ENCODE peak calls at places on chromosomes 13 and 19, in six cellular contexts. O is GM03348; L is stimulated activated CD4-positive, alpha-beta T cell treated with anti-CD3 and anti-CD28 coated beads, TNF-alpha, amount 100 ng/mL, for 1 hour; K is skeletal muscle cell; M is D341Med; C is activated naive CD4-positive, alpha-beta T cell treated with anti-CD3 and anti-CD28 coated beads, Interleukin-2, amount 50 U/mL, for 72 hours. S is an unnamed sample.

GRCh38 chr13:114107686-114108081 is 24.7 kb downstream of the RASA3 start:
- DNase-seq in O (peak), L (no peak), K (peak), M (no peak), C (no peak), S (no peak)

GRCh38 chr13:79679334-79679733 is 198.4 kb downstream of the NDFIP2 start:
- DNase-seq in O (peak), L (no peak), K (peak), M (peak), C (peak), S (peak)

GRCh38 chr13:44402902-44403719 is 29.5 kb downstream of the SERP2 start:
- DNase-seq in O (no peak), L (no peak), K (no peak), M (no peak), C (no peak), S (no peak)

GRCh38 chr19:4816388-4817165 is 14.9 kb downstream of the TICAM1 start:
- DNase-seq in O (no peak), L (no peak), K (no peak), M (peak), C (no peak), S (no peak)

GRCh38 chr19:35518313-35518712 is 4.9 kb upstream of the DMKN start:
- DNase-seq in O (peak), L (no peak), K (peak), M (no peak), C (no peak), S (peak)

GRCh38 chr19:9060559-9061340 is 26.1 kb upstream of the OR1M1 start:
- DNase-seq in O (no peak), L (no peak), K (no peak), M (no peak), C (no peak), S (no peak)

GRCh38 chr13:92547256-92547655 is 679.4 kb upstream of the GPC6 start:
- DNase-seq in O (no peak), L (no peak), K (peak), M (no peak), C (no peak), S (peak)

GRCh38 chr13:112735791-112736190 is 46.0 kb downstream of the ATP11A start:
- DNase-seq in O (no peak), L (no peak), K (no peak), M (no peak), C (no peak), S (no peak)

GRCh38 chr13:59269476-59269875 is 894.3 kb downstream of the DIAPH3 start:
- DNase-seq in O (no peak), L (no peak), K (peak), M (no peak), C (no peak), S (peak)

GRCh38 chr19:53102701-53103140 is 501 bp downstream of the ZNF160 start:
- DNase-seq in O (peak), L (peak), K (peak), M (peak), C (peak), S (no peak)

GRCh38 chr19:47545061-47545948 is 27.6 kb downstream of the ZNF541 start:
- DNase-seq in O (peak), L (no peak), K (no peak), M (peak), C (no peak), S (no peak)

GRCh38 chr19:13262450-13262849 is 112.2 kb downstream of the IER2 start:
- DNase-seq in O (peak), L (no peak), K (peak), M (peak), C (no peak), S (no peak)

GRCh38 chr13:88622362-88622973 is 951.3 kb downstream of the SLITRK5 start:
- DNase-seq in O (no peak), L (no peak), K (peak), M (no peak), C (no peak), S (no peak)

GRCh38 chr13:111881700-111882099 is 185.2 kb upstream of the SOX1 start:
- DNase-seq in O (no peak), L (no peak), K (no peak), M (no peak), C (no peak), S (no peak)

S was measured in non-pigmented ciliary epithelial cell.